ENCODE peak calls at places on chromosome 2, in ten cellular contexts. N, H, G, O, D, F, U, Y, B and W are unnamed samples.
A peak's percentile ranks its signal among the peaks of the same experiment; 100 is the strongest.

GRCh38 chr2:220315098-220315785 is 687.8 kb downstream of the SLC4A3 start:
- DNase-seq in N (no peak), H (no peak), G (no peak), O (no peak), D (no peak), F (no peak), U (no peak), Y (no peak), B (no peak), W (no peak)

GRCh38 chr2:120624056-120624737 is 111.5 kb upstream of the GLI2 start:
- DNase-seq in N (no peak), H (no peak), G (no peak), O (no peak), D (no peak), F (no peak), U (no peak), Y (no peak), B (no peak), W (no peak)

GRCh38 chr2:235621736-235622135 is 127.9 kb downstream of the AGAP1 start:
- DNase-seq in N (no peak), H (no peak), G (no peak), O (no peak), D (no peak), F (no peak), U (no peak), Y (no peak), B (no peak), W (no peak)

GRCh38 chr2:145007673-145008263 is 487.8 kb upstream of the ZEB2 start:
- DNase-seq in N (peak; percentile 56), H (no peak), G (peak; percentile 76), O (no peak), D (no peak), F (no peak), U (no peak), Y (no peak), B (no peak), W (no peak)

GRCh38 chr2:25276569-25277465 is 64.9 kb downstream of the DNMT3A start:
- DNase-seq in N (no peak), H (no peak), G (peak; percentile 61), O (no peak), D (no peak), F (no peak), U (peak; percentile 81), Y (peak; percentile 86), B (peak; percentile 71), W (no peak)

GRCh38 chr2:195848119-195848899 is 191.3 kb downstream of the SLC39A10 start:
- DNase-seq in N (peak; percentile 14), H (peak; percentile 1), G (no peak), O (no peak), D (no peak), F (no peak), U (no peak), Y (peak; percentile 39), B (no peak), W (peak; percentile 12)

GRCh38 chr2:207470700-207471070 is 59.1 kb upstream of the CREB1 start:
- DNase-seq in N (no peak), H (no peak), G (no peak), O (no peak), D (no peak), F (no peak), U (no peak), Y (no peak), B (no peak), W (no peak)

GRCh38 chr2:152445791-152446201 is 110.8 kb downstream of the FMNL2 start:
- DNase-seq in N (peak; percentile 24), H (no peak), G (peak; percentile 56), O (no peak), D (no peak), F (no peak), U (no peak), Y (no peak), B (no peak), W (no peak)

GRCh38 chr2:147451902-147452515 is 392.8 kb upstream of the ACVR2A start:
- DNase-seq in N (no peak), H (no peak), G (no peak), O (no peak), D (no peak), F (no peak), U (no peak), Y (no peak), B (no peak), W (no peak)

GRCh38 chr2:168939918-168940317 is 38.8 kb downstream of the G6PC2 start:
- DNase-seq in N (no peak), H (no peak), G (no peak), O (no peak), D (no peak), F (no peak), U (no peak), Y (no peak), B (no peak), W (no peak)
- TF ChIP-seq MAX in N (no peak), H (no peak), G (no peak), O (no peak), D (no peak), F (no peak), U (no peak), Y (no peak), B (no peak), W (no peak)

GRCh38 chr2:73069855-73070650 is 1.5 kb downstream of the SFXN5 start:
- DNase-seq in N (no peak), H (no peak), G (peak; percentile 48), O (no peak), D (no peak), F (peak; percentile 30), U (no peak), Y (no peak), B (peak; percentile 42), W (peak; percentile 62)

GRCh38 chr2:73069041-73069854 is 2.3 kb downstream of the SFXN5 start:
- DNase-seq in N (no peak), H (no peak), G (no peak), O (no peak), D (no peak), F (no peak), U (no peak), Y (no peak), B (no peak), W (peak; percentile 68)

GRCh38 chr2:73070651-73071451 is 661 bp downstream of the SFXN5 start:
- DNase-seq in N (peak; percentile 97), H (peak; percentile 88), G (peak; percentile 97), O (peak; percentile 60), D (peak; percentile 82), F (peak; percentile 95), U (peak; percentile 99), Y (peak; percentile 99), B (peak; percentile 99), W (peak; percentile 98)

GRCh38 chr2:73072416-73072815 is 904 bp upstream of the SFXN5 start:
- DNase-seq in N (no peak), H (no peak), G (no peak), O (no peak), D (no peak), F (no peak), U (no peak), Y (no peak), B (no peak), W (no peak)

DNA sequence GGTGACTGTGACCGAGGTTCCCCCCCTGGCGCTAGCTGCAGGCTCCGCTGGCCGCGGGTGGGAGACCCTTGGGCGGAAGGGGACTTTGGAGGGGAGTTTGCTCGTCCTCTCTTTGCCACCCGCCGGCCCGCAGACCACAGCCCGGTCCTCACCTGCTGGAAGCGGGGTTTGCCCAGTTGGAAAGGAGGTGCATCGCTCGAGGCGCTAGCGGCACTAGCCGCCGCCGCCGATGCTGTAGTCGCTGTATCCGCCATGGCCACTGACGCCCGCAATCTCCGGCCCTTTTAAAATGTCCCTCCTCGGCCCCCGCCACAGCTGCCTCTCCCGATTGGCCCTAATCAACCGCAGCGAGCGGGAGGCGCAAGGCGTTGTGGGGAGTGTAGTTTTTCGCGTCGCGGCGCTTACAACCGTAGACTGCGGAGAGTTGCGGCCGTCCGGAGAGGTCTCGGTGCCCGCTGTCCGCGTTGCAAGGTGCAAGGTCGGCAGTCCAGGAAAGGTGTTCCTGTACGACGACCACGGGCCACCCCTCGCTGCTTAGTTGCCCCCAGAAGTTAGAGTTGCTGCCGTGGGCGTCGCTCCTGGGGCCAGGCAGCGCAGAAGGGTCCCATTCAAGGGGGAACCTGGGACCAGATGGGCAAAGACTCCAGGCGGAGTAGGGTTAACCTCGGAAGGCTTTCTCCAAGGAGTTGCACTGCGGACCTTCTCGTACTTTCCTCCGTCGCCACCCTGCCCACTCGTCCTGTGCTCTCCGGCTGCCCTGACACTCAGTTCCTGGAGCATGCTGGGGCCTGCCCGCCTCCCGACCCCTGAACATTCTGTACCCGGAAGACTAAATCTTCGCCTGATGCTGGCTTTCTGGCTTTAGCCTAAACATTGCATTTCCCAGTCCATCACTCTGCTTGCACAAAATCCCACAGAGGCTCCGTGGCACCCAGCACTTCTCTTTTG is at the start of gene SFXN5:
- DNase-seq in N (peak; percentile 94), H (peak; percentile 76), G (peak; percentile 94), O (peak; percentile 40), D (peak; percentile 74), F (peak; percentile 93), U (peak; percentile 95), Y (peak; percentile 91), B (peak; percentile 78), W (peak; percentile 94)
- TF ChIP-seq MAX in N (no peak), H (no peak), G (no peak), O (no peak), D (peak; percentile 12), F (peak; percentile 55), U (peak; percentile 46), Y (peak; percentile 42), B (no peak), W (no peak)

DNA sequence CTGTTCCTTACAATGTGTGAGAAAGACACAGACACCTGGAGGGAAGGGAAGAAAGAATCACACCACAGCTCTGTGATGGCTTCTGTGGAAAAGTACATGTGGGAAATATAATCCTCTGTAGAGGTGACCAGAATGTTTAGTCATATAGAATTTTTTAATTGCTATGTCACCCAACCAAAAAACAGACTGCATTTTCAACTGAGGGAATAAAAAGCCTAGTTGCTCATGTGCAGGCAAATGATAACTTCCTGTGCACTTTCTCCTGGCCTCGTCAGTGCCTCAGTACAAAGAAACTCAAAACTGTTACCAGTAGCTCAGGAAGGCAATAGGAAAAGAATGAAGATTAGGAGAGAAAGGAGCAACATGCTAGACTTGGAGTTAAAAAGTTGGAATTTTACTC is 326.8 kb downstream of the OSR1 start:
- DNase-seq in N (no peak), H (no peak), G (no peak), O (no peak), D (no peak), F (no peak), U (no peak), Y (no peak), B (no peak), W (no peak)
- TF ChIP-seq MAX in N (no peak), H (no peak), G (no peak), O (no peak), D (no peak), F (no peak), U (no peak), Y (no peak), B (no peak), W (no peak)

DNA sequence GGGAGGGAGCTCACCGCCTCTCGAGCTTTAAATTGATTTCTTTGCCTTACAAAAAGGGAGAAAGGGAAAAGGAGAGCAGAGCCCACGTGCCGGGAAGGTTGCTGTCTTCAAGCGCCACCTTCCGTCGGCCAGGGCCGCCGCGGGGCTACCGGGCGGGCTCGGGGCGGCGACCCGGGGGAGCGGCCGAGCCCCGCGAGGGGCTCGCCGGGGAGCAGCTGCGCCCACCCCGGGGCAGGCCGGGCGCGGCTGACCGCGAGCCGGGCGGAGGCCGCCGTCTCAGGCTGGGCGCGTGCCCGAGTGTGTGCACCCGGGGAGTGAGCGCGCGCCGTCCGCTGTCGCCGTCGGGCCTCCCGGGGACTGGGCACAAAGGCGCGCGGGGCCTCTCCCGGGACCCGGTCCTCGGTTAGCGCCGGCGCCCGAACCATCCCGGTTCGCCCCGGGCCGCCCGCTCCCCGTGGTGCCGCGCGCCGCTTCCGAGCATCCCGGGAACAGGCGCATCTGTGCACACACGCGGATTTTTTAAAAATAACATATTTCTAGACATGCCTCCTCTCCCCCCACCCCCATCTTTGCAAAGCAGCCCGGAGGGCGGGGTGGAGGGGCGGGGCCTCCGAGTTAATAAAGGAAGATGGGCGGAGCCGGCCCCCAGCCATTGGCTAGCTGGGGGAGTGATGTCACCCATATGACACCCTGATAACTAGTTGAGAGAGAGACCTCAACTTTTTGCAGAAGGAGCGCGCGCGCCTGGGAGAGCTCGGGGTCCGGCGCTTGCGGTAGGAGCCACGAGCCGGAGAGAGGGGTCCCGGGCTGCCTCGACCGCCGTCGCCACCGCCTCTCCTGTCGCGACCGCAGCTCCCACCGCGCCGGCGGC is at the start of gene SOX11:
- DNase-seq in N (no peak), H (no peak), G (no peak), O (no peak), D (peak; percentile 74), F (no peak), U (peak; percentile 82), Y (peak; percentile 99), B (no peak), W (no peak)
- TF ChIP-seq MAX in N (no peak), H (no peak), G (no peak), O (no peak), D (peak; percentile 85), F (no peak), U (no peak), Y (peak; percentile 41), B (no peak), W (no peak)